ENCODE peak calls at places on chromosomes 3 and 15, in four cellular contexts. H, X, W and U are unnamed samples.

GRCh38 chr15:90557651-90558084 is 27.9 kb downstream of the CRTC3 start:
- DNase-seq in H (peak), X (peak), W (peak), U (peak)

GRCh38 chr3:123349566-123350450 is 99.1 kb downstream of the ADCY5 start:
- DNase-seq in H (no peak), X (no peak), W (no peak), U (no peak)

GRCh38 chr15:23467110-23467600 is 20.1 kb upstream of the GOLGA6L2 start:
- DNase-seq in H (peak), X (no peak), W (no peak), U (no peak)

GRCh38 chr15:68420186-68420684 is 11.7 kb downstream of the ITGA11 start:
- DNase-seq in H (no peak), X (no peak), W (peak), U (no peak)

GRCh38 chr15:37793851-37794250 is 140.6 kb upstream of the TMCO5A start:
- DNase-seq in H (no peak), X (no peak), W (no peak), U (no peak)

GRCh38 chr3:30511524-30512278 is 94.7 kb upstream of the TGFBR2 start:
- DNase-seq in H (peak), X (peak), W (no peak), U (no peak)

GRCh38 chr3:107272471-107272870 is 104.8 kb upstream of the CCDC54 start:
- DNase-seq in H (no peak), X (no peak), W (no peak), U (no peak)

GRCh38 chr15:74725241-74725774 is at the start of gene CYP1A1:
- DNase-seq in H (no peak), X (peak), W (no peak), U (peak)

GRCh38 chr15:99729920-99730319 is 3.3 kb downstream of the LYSMD4 start:
- DNase-seq in H (peak), X (no peak), W (peak), U (no peak)

GRCh38 chr3:66778749-66779148 is 219.4 kb upstream of the KBTBD8 start:
- DNase-seq in H (no peak), X (no peak), W (no peak), U (no peak)

GRCh38 chr3:112973325-112974177 is 1.4 kb downstream of the CD200R1 start:
- DNase-seq in H (no peak), X (no peak), W (no peak), U (no peak)

GRCh38 chr3:148896062-148896461 is 31.0 kb downstream of the CPA3 start:
- DNase-seq in H (no peak), X (no peak), W (no peak), U (no peak)

GRCh38 chr15:71530116-71530515 is 280.2 kb upstream of the NR2E3 start:
- DNase-seq in H (no peak), X (no peak), W (no peak), U (no peak)

GRCh38 chr3:105957722-105958121 is 88.9 kb upstream of the CBLB start:
- DNase-seq in H (no peak), X (no peak), W (no peak), U (no peak)

GRCh38 chr3:14913926-14914776 is 33.2 kb upstream of the NR2C2 start:
- DNase-seq in H (no peak), X (no peak), W (no peak), U (no peak)

GRCh38 chr15:39253552-39253951 is 327.3 kb upstream of the THBS1 start:
- DNase-seq in H (no peak), X (no peak), W (no peak), U (no peak)

GRCh38 chr3:30401971-30402370 is 204.4 kb upstream of the TGFBR2 start:
- DNase-seq in H (peak), X (no peak), W (peak), U (no peak)

GRCh38 chr3:112611813-112612515 is 29.0 kb downstream of the CCDC80 start:
- DNase-seq in H (no peak), X (no peak), W (no peak), U (no peak)

GRCh38 chr3:33915796-33916589 is 117.6 kb downstream of the PDCD6IP start:
- DNase-seq in H (peak), X (no peak), W (peak), U (no peak)

GRCh38 chr15:39442898-39443297 is 138.0 kb upstream of the THBS1 start:
- DNase-seq in H (no peak), X (no peak), W (no peak), U (no peak)

GRCh38 chr3:196654691-196655090 is 15.2 kb downstream of the NRROS start:
- DNase-seq in H (peak), X (no peak), W (no peak), U (no peak)

GRCh38 chr3:31102196-31102879 is 207.9 kb upstream of the GADL1 start:
- DNase-seq in H (no peak), X (no peak), W (no peak), U (no peak)

GRCh38 chr3:140871022-140871421 is 70.6 kb upstream of the SLC25A36 start:
- DNase-seq in H (no peak), X (no peak), W (no peak), U (no peak)

GRCh38 chr3:61960976-61961375 is 399.6 kb downstream of the PTPRG start:
- DNase-seq in H (no peak), X (no peak), W (no peak), U (no peak)

DNA sequence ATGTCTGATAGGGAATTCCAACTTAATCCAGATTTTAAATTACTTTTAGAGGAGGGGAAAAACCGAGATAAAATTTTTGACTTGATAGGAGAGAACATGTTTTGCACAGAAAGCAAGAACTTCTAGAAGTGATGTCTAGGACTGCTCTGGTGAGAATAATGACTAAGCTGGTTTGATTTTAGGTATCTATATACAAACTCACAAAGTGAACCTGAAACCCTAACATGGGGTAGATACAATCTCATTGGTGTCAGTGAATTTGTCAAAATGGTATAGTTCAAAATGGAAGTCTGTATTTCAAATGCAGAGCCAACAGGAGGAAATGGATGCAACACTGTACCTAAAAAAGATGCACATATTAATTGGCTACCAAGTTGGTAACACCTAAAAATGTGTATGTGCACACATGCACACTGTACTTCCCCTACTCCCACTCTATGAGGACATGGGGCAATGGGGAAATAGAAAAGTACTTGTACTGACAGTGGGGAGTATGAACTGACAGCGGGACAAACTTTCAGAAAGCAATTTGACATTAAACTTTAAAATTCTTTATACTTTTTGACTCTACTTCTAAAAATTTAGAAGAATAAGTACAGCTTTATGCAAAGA is 53.0 kb downstream of the NR1I2 start:
- DNase-seq in H (no peak), X (no peak), W (no peak), U (no peak)
- TF ChIP-seq CTCF in H (no peak), X (no peak), W (no peak), U (no peak)

GRCh38 chr3:160481856-160482255 is 32.3 kb upstream of the TRIM59 start:
- DNase-seq in H (no peak), X (no peak), W (no peak), U (no peak)

GRCh38 chr3:160485931-160486330 is 36.3 kb upstream of the TRIM59 start:
- DNase-seq in H (no peak), X (no peak), W (no peak), U (no peak)

GRCh38 chr3:160482796-160483195 is 33.2 kb upstream of the TRIM59 start:
- DNase-seq in H (no peak), X (no peak), W (no peak), U (no peak)

GRCh38 chr3:160490166-160490565 is 40.6 kb upstream of the TRIM59 start:
- DNase-seq in H (no peak), X (no peak), W (no peak), U (no peak)

DNA sequence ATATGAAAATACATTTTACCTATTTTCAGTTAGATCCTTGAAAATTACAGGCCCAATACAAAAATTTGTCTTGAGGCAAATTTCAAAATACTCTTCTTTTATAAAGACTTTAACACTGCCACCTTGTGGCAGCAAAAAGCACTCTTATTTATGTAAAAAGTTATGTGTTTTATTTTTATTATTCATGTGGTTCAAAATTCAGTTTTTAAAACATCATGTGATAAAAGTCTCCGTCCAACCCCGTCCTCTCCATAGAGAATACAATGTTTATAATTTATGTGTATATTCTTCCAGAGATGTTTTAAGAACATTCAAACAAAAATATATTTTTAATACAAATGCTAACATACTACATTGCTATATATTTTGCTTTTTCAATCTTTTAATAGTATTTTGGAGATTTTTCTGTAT is 36.9 kb upstream of the TRIM59 start:
- DNase-seq in H (peak), X (no peak), W (no peak), U (no peak)
- H3K4me3 ChIP-seq in H (no peak), X (peak), W (no peak), U (no peak)

DNA sequence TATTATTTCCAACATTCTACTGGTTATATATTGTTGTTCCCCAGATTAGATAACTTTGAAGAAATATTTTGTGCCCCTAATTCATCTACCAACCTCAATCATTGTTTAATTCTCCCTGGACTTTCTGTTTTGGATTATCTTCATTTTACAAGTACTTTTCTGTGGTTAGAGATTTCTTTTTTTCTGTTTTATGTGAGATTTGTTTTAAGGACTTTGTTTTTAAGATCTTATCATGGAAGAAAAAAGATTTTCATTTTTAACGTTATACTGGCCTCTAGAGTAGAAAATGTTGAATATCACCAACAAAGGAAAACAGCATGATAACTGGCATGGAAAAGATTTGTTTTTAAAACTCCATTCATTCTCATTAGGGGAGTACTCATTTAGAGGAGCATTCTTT is 210.9 kb upstream of the KCNMB2 start:
- DNase-seq in H (peak), X (no peak), W (no peak), U (no peak)
- TF ChIP-seq CTCF in H (peak), X (peak), W (peak), U (peak)

GRCh38 chr15:96332854-96333193 is 2.3 kb downstream of the NR2F2 start:
- DNase-seq in H (peak), X (no peak), W (no peak), U (no peak)
- H3K4me3 ChIP-seq in H (peak), X (peak), W (peak), U (peak)

GRCh38 chr15:73555080-73555479 is 78.1 kb downstream of the NPTN start:
- DNase-seq in H (no peak), X (no peak), W (no peak), U (no peak)

GRCh38 chr15:73564255-73564654 is 68.9 kb downstream of the NPTN start:
- DNase-seq in H (peak), X (no peak), W (no peak), U (no peak)

GRCh38 chr15:73558529-73558928 is 74.7 kb downstream of the NPTN start:
- DNase-seq in H (no peak), X (no peak), W (no peak), U (no peak)

GRCh38 chr15:73560501-73561117 is 72.6 kb downstream of the NPTN start:
- DNase-seq in H (peak), X (no peak), W (peak), U (no peak)
- TF ChIP-seq CTCF in H (peak), X (peak), W (peak), U (peak)

GRCh38 chr3:27681249-27681748 is 40.8 kb downstream of the EOMES start:
- DNase-seq in H (peak), X (no peak), W (peak), U (no peak)
- H3K4me3 ChIP-seq in H (no peak), X (peak), W (no peak), U (peak)

GRCh38 chr3:36989568-36989967 is 3.4 kb downstream of the EPM2AIP1 start:
- DNase-seq in H (no peak), X (no peak), W (no peak), U (no peak)

GRCh38 chr3:36993326-36994283 is at the start of gene MLH1:
- DNase-seq in H (peak), X (peak), W (peak), U (peak)

GRCh38 chr3:36991923-36992805 is 767 bp downstream of the EPM2AIP1 start:
- DNase-seq in H (peak), X (no peak), W (no peak), U (no peak)

GRCh38 chr3:36991147-36991546 is 1.8 kb downstream of the EPM2AIP1 start:
- DNase-seq in H (no peak), X (no peak), W (no peak), U (no peak)

DNA sequence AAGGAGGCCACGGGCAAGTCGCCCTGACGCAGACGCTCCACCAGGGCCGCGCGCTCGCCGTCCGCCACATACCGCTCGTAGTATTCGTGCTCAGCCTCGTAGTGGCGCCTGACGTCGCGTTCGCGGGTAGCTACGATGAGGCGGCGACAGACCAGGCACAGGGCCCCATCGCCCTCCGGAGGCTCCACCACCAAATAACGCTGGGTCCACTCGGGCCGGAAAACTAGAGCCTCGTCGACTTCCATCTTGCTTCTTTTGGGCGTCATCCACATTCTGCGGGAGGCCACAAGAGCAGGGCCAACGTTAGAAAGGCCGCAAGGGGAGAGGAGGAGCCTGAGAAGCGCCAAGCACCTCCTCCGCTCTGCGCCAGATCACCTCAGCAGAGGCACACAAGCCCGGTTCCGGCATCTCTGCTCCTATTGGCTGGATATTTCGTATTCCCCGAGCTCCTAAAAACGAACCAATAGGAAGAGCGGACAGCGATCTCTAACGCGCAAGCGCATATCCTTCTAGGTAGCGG is at the start of gene EPM2AIP1:
- DNase-seq in H (no peak), X (peak), W (no peak), U (peak)
- TF ChIP-seq CTCF in H (peak), X (peak), W (peak), U (peak)

DNA sequence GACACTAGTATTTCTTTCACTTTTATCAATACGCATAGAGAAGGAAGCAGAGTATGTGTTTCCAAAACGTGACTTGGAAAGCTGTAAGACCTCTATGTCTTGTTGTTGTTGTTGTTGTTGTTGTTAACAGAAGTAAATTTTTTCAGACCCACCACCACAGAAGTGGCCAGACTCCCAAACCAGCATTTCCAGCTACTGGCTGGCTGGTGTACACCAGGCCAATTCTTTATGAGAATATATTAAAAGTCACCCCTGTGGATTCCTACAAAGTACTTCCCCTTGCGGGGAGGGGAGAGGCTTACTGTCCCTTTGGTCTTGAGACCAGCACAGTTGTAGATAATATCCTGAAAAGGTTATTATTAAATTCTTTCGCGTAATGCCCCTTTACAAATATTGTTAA is 1.6 kb upstream of the FOXP1 start:
- DNase-seq in H (no peak), X (no peak), W (no peak), U (no peak)
- H3K4me3 ChIP-seq in H (no peak), X (peak), W (peak), U (peak)

DNA sequence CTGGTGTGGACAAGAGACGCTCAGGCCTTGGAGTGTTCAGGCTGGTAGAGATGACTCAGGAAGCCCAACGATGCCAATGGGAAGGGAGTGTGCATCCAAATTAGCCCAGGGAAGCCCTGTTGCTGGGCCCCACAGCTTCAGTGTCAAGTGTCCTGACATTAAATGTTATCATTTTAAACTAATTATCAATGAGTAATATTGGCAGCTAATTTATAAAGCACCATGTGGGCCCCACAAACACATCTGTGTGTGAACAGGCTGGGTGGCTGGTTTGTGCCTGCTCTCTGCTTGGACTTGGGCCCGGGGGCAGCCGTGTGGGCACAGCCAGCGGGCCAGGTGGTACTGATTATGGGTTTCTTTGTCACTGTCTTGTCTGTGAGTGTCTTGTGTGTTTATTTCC is 15.0 kb downstream of the FBLN2 start:
- DNase-seq in H (no peak), X (no peak), W (no peak), U (no peak)
- TF ChIP-seq CTCF in H (no peak), X (no peak), W (no peak), U (no peak)